ENCODE peak calls at places on chromosomes 12 and 14, in six cellular contexts. One of them, this sample, is unnamed.

GRCh38 chr14:105005929-105006830 is 14.7 kb downstream of the CDCA4 start:
- ATAC-seq in upper lobe of left lung: peak; percentile 12
- ATAC-seq in HepG2: peak; percentile 40
- ATAC-seq in K562: peak; percentile 55
- ATAC-seq in A549: peak; percentile 47
- ATAC-seq in GM12878: peak; percentile 27
- ATAC-seq in this sample: no peak

GRCh38 chr12:171276-171675 is 42.7 kb downstream of the SLC6A12 start:
- ATAC-seq in upper lobe of left lung: no peak
- ATAC-seq in HepG2: no peak
- ATAC-seq in K562: no peak
- ATAC-seq in A549: no peak
- ATAC-seq in GM12878: no peak
- ATAC-seq in this sample: no peak

GRCh38 chr12:70692681-70693288 is 55.6 kb upstream of the PTPRB start:
- ATAC-seq in upper lobe of left lung: no peak
- ATAC-seq in HepG2: no peak
- ATAC-seq in K562: peak; percentile 84
- ATAC-seq in A549: peak; percentile 78
- ATAC-seq in GM12878: peak; percentile 64
- ATAC-seq in this sample: no peak

GRCh38 chr12:125142601-125143000 is 77.4 kb downstream of the AACS start:
- ATAC-seq in upper lobe of left lung: no peak
- ATAC-seq in HepG2: no peak
- ATAC-seq in K562: no peak
- ATAC-seq in A549: no peak
- ATAC-seq in GM12878: no peak
- ATAC-seq in this sample: no peak

GRCh38 chr12:52515319-52515646 is 4.9 kb downstream of the KRT5 start:
- ATAC-seq in upper lobe of left lung: peak; percentile 56
- ATAC-seq in HepG2: no peak
- ATAC-seq in K562: no peak
- ATAC-seq in A549: no peak
- ATAC-seq in GM12878: no peak
- ATAC-seq in this sample: no peak

GRCh38 chr12:103969391-103969790 is 3.7 kb downstream of the TDG start:
- ATAC-seq in upper lobe of left lung: no peak
- ATAC-seq in HepG2: no peak
- ATAC-seq in K562: no peak
- ATAC-seq in A549: no peak
- ATAC-seq in GM12878: no peak
- ATAC-seq in this sample: no peak

GRCh38 chr12:44259890-44260289 is 424.0 kb downstream of the TMEM117 start:
- ATAC-seq in upper lobe of left lung: no peak
- ATAC-seq in HepG2: no peak
- ATAC-seq in K562: no peak
- ATAC-seq in A549: no peak
- ATAC-seq in GM12878: no peak
- ATAC-seq in this sample: no peak

GRCh38 chr12:132389526-132390286 is 60.3 kb upstream of the GALNT9 start:
- ATAC-seq in upper lobe of left lung: no peak
- ATAC-seq in HepG2: no peak
- ATAC-seq in K562: no peak
- ATAC-seq in A549: no peak
- ATAC-seq in GM12878: no peak
- ATAC-seq in this sample: no peak

GRCh38 chr12:99277566-99277965 is 370.0 kb upstream of the GARIN6 start:
- ATAC-seq in upper lobe of left lung: no peak
- ATAC-seq in HepG2: no peak
- ATAC-seq in K562: no peak
- ATAC-seq in A549: no peak
- ATAC-seq in GM12878: no peak
- ATAC-seq in this sample: no peak

GRCh38 chr12:3951380-3952135 is 78.4 kb upstream of the PARP11 start:
- ATAC-seq in upper lobe of left lung: peak; percentile 53
- ATAC-seq in HepG2: no peak
- ATAC-seq in K562: no peak
- ATAC-seq in A549: no peak
- ATAC-seq in GM12878: no peak
- ATAC-seq in this sample: no peak

GRCh38 chr14:99137913-99138571 is 134.0 kb downstream of the BCL11B start:
- ATAC-seq in upper lobe of left lung: no peak
- ATAC-seq in HepG2: peak; percentile 41
- ATAC-seq in K562: peak; percentile 94
- ATAC-seq in A549: peak; percentile 84
- ATAC-seq in GM12878: no peak
- ATAC-seq in this sample: no peak

GRCh38 chr14:36952702-36953101 is 219.7 kb downstream of the SLC25A21 start:
- ATAC-seq in upper lobe of left lung: no peak
- ATAC-seq in HepG2: no peak
- ATAC-seq in K562: no peak
- ATAC-seq in A549: peak; percentile 78
- ATAC-seq in GM12878: no peak
- ATAC-seq in this sample: no peak

GRCh38 chr14:100081997-100082625 is 16.9 kb downstream of the EVL start:
- ATAC-seq in upper lobe of left lung: no peak
- ATAC-seq in HepG2: no peak
- ATAC-seq in K562: no peak
- ATAC-seq in A549: no peak
- ATAC-seq in GM12878: no peak
- ATAC-seq in this sample: no peak

GRCh38 chr14:98904677-98905076 is 367.3 kb downstream of the BCL11B start:
- ATAC-seq in upper lobe of left lung: no peak
- ATAC-seq in HepG2: no peak
- ATAC-seq in K562: no peak
- ATAC-seq in A549: no peak
- ATAC-seq in GM12878: no peak
- ATAC-seq in this sample: no peak

GRCh38 chr12:124044021-124044420 is 71.0 kb downstream of the ZNF664 start:
- ATAC-seq in upper lobe of left lung: no peak
- ATAC-seq in HepG2: no peak
- ATAC-seq in K562: no peak
- ATAC-seq in A549: no peak
- ATAC-seq in GM12878: no peak
- ATAC-seq in this sample: no peak

GRCh38 chr12:53073881-53074280 is 5.3 kb downstream of the SPRYD3 start:
- ATAC-seq in upper lobe of left lung: peak; percentile 42
- ATAC-seq in HepG2: no peak
- ATAC-seq in K562: no peak
- ATAC-seq in A549: no peak
- ATAC-seq in GM12878: no peak
- ATAC-seq in this sample: peak; percentile 73

GRCh38 chr12:52010152-52010622 is 3.4 kb downstream of the TAMALIN start:
- ATAC-seq in upper lobe of left lung: peak; percentile 80
- ATAC-seq in HepG2: peak; percentile 84
- ATAC-seq in K562: peak; percentile 98
- ATAC-seq in A549: peak; percentile 42
- ATAC-seq in GM12878: no peak
- ATAC-seq in this sample: peak; percentile 74

GRCh38 chr12:22978962-22979361 is 354.0 kb downstream of the ETNK1 start:
- ATAC-seq in upper lobe of left lung: no peak
- ATAC-seq in HepG2: no peak
- ATAC-seq in K562: no peak
- ATAC-seq in A549: peak; percentile 34
- ATAC-seq in GM12878: no peak
- ATAC-seq in this sample: no peak

GRCh38 chr12:92553389-92553788 is 149.4 kb upstream of the PLEKHG7 start:
- ATAC-seq in upper lobe of left lung: peak; percentile 48
- ATAC-seq in HepG2: peak; percentile 81
- ATAC-seq in K562: no peak
- ATAC-seq in A549: no peak
- ATAC-seq in GM12878: peak; percentile 47
- ATAC-seq in this sample: peak; percentile 46

GRCh38 chr12:132390287-132391076 is 61.1 kb upstream of the GALNT9 start:
- ATAC-seq in upper lobe of left lung: no peak
- ATAC-seq in HepG2: no peak
- ATAC-seq in K562: no peak
- ATAC-seq in A549: no peak
- ATAC-seq in GM12878: no peak
- ATAC-seq in this sample: no peak

GRCh38 chr12:1115471-1116242 is 124.6 kb downstream of the ERC1 start:
- ATAC-seq in upper lobe of left lung: peak; percentile 81
- ATAC-seq in HepG2: no peak
- ATAC-seq in K562: no peak
- ATAC-seq in A549: no peak
- ATAC-seq in GM12878: peak; percentile 77
- ATAC-seq in this sample: no peak

GRCh38 chr14:65847065-65847847 is 434.7 kb downstream of the FUT8 start:
- ATAC-seq in upper lobe of left lung: no peak
- ATAC-seq in HepG2: no peak
- ATAC-seq in K562: no peak
- ATAC-seq in A549: no peak
- ATAC-seq in GM12878: no peak
- ATAC-seq in this sample: no peak

GRCh38 chr14:79483989-79484388 is 727.3 kb downstream of the DIO2 start:
- ATAC-seq in upper lobe of left lung: no peak
- ATAC-seq in HepG2: no peak
- ATAC-seq in K562: no peak
- ATAC-seq in A549: no peak
- ATAC-seq in GM12878: no peak
- ATAC-seq in this sample: no peak

GRCh38 chr12:121725420-121725819 is 12.9 kb downstream of the TMEM120B start:
- ATAC-seq in upper lobe of left lung: no peak
- ATAC-seq in HepG2: no peak
- ATAC-seq in K562: no peak
- ATAC-seq in A549: no peak
- ATAC-seq in GM12878: no peak
- ATAC-seq in this sample: no peak

GRCh38 chr12:14836336-14837210 is 6.8 kb downstream of the ART4 start:
- ATAC-seq in upper lobe of left lung: peak; percentile 46
- ATAC-seq in HepG2: peak; percentile 80
- ATAC-seq in K562: peak; percentile 74
- ATAC-seq in A549: peak; percentile 96
- ATAC-seq in GM12878: no peak
- ATAC-seq in this sample: peak; percentile 66

GRCh38 chr14:89678715-89679220 is 261.7 kb upstream of the FOXN3 start:
- ATAC-seq in upper lobe of left lung: no peak
- ATAC-seq in HepG2: no peak
- ATAC-seq in K562: no peak
- ATAC-seq in A549: no peak
- ATAC-seq in GM12878: no peak
- ATAC-seq in this sample: no peak

GRCh38 chr12:40063424-40063823 is 42.5 kb downstream of the SLC2A13 start:
- ATAC-seq in upper lobe of left lung: no peak
- ATAC-seq in HepG2: no peak
- ATAC-seq in K562: no peak
- ATAC-seq in A549: no peak
- ATAC-seq in GM12878: no peak
- ATAC-seq in this sample: peak; percentile 53

GRCh38 chr12:6752181-6752930 is 585 bp downstream of the MLF2 start:
- ATAC-seq in upper lobe of left lung: peak; percentile 1
- ATAC-seq in HepG2: peak; percentile 29
- ATAC-seq in K562: peak; percentile 19
- ATAC-seq in A549: peak; percentile 60
- ATAC-seq in GM12878: peak; percentile 23
- ATAC-seq in this sample: no peak

GRCh38 chr14:105315941-105316562 is 1.5 kb downstream of the PACS2 start:
- ATAC-seq in upper lobe of left lung: no peak
- ATAC-seq in HepG2: peak; percentile 24
- ATAC-seq in K562: no peak
- ATAC-seq in A549: peak; percentile 19
- ATAC-seq in GM12878: peak; percentile 8
- ATAC-seq in this sample: no peak

DNA sequence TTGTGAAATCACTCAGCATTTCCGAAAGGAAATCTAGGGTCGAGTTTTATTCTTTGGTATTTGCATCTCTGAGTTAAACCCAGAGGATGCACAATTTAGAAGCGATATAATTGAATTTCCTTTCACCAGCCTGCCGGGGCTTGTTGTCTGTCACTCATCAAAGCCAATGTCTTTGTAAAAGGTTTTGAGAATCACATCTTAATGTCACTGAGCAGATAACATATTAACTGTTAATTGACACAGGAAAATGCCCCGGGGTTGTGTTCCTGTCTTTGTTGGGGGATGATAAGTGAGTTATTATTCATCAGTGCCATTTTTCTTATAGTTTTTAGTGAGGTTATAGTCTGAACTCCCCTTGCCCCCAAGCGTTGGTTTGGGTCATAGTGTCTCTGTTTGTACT is 73.4 kb downstream of the DUSP6 start:
- ATAC-seq in upper lobe of left lung: no peak
- ATAC-seq in HepG2: no peak
- ATAC-seq in K562: no peak
- ATAC-seq in A549: no peak
- ATAC-seq in GM12878: no peak
- ATAC-seq in this sample: no peak
- TF ChIP-seq EP300 in upper lobe of left lung: no peak
- TF ChIP-seq EP300 in HepG2: no peak
- TF ChIP-seq EP300 in K562: no peak
- TF ChIP-seq EP300 in A549: no peak
- TF ChIP-seq EP300 in GM12878: no peak
- TF ChIP-seq EP300 in this sample: no peak

DNA sequence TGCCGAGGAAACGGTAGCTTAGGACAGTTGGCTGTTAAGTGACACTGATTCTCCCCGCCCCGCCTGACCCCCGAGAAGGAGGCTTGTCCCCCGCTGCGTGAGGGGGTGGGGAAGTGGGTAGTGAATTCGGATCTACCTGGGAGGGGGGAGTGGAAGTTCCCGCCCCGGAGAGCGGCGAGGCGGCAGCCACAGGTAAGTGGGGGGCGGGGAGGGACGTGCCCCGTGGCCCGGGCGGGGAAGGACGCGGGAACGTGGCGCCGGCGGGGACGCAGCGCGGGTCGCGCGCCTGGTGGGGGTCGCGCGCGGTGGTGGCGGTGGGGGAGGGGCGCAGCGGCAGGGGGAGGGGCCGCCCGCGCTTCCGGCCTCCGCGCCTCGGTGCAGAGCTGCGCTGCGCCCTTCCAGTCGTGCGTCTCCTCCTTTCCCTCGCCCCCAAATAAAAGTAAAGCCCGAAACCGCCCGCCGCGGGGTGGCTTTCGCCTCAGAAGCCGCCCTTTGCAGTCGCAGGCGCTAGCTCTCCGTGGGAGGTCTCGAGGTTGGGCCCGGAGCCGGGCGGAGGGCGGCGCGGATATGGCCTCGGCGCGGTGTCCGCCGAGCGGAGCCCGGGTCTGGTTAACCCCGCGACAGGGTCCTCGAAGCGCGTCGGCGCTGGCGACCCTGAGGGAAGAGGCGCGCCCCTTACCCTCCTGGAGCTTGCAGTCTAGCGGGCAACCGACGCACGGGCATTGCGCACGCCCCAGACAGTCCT is 387 bp downstream of the ATF1 start:
- ATAC-seq in upper lobe of left lung: peak; percentile 74
- ATAC-seq in HepG2: peak; percentile 46
- ATAC-seq in K562: peak; percentile 53
- ATAC-seq in A549: peak; percentile 70
- ATAC-seq in GM12878: peak; percentile 68
- ATAC-seq in this sample: peak; percentile 76
- H3K4me1 ChIP-seq in upper lobe of left lung: peaks cover 29% of the 10 kb centered on the region
- H3K4me1 ChIP-seq in HepG2: peaks cover 52% of the 10 kb centered on the region
- H3K4me1 ChIP-seq in K562: peaks cover 20% of the 10 kb centered on the region
- H3K4me1 ChIP-seq in A549: peaks cover 30% of the 10 kb centered on the region
- H3K4me1 ChIP-seq in GM12878: peaks cover 4% of the 10 kb centered on the region
- H3K4me1 ChIP-seq in this sample: peaks cover 61% of the 10 kb centered on the region

GRCh38 chr12:65891987-65892481 is 67.8 kb downstream of the HMGA2 start:
- ATAC-seq in upper lobe of left lung: peak; percentile 86
- ATAC-seq in HepG2: no peak
- ATAC-seq in K562: no peak
- ATAC-seq in A549: peak; percentile 82
- ATAC-seq in GM12878: peak; percentile 64
- ATAC-seq in this sample: peak; percentile 98
- TF ChIP-seq EP300 in upper lobe of left lung: no peak
- TF ChIP-seq EP300 in HepG2: no peak
- TF ChIP-seq EP300 in K562: no peak
- TF ChIP-seq EP300 in A549: peak; percentile 68
- TF ChIP-seq EP300 in GM12878: no peak
- TF ChIP-seq EP300 in this sample: no peak

GRCh38 chr14:101839236-101839635 is 77.7 kb downstream of the PPP2R5C start:
- ATAC-seq in upper lobe of left lung: no peak
- ATAC-seq in HepG2: no peak
- ATAC-seq in K562: no peak
- ATAC-seq in A549: no peak
- ATAC-seq in GM12878: peak; percentile 79
- ATAC-seq in this sample: no peak
- H3K4me1 ChIP-seq in upper lobe of left lung: peaks cover 27% of the 10 kb centered on the region
- H3K4me1 ChIP-seq in HepG2: no peaks in the 10 kb centered on the region
- H3K4me1 ChIP-seq in K562: peaks cover 10% of the 10 kb centered on the region
- H3K4me1 ChIP-seq in A549: peaks cover 15% of the 10 kb centered on the region
- H3K4me1 ChIP-seq in GM12878: peaks cover 35% of the 10 kb centered on the region
- H3K4me1 ChIP-seq in this sample: peaks cover 8% of the 10 kb centered on the region

This sample was measured in gastroesophageal sphincter.